ENCODE peak calls at places on chromosome 14, in seven cellular contexts. K is gastrocnemius medialis, A is A549, O is suprapubic skin, W is upper lobe of left lung, G is uterus, I is body of pancreas. J is an unnamed sample.

GRCh38 chr14:68147331-68147730 is 327.8 kb downstream of the RAD51B start:
- DNase-seq in K (no peak), A (no peak), O (no peak), W (no peak), G (no peak), I (no peak), J (no peak)

GRCh38 chr14:25837431-25837950 is 760.3 kb downstream of the NOVA1 start:
- DNase-seq in K (no peak), A (no peak), O (no peak), W (no peak), G (no peak), I (no peak), J (no peak)

GRCh38 chr14:72801381-72801812 is 92.5 kb downstream of the DPF3 start:
- DNase-seq in K (peak), A (peak), O (no peak), W (no peak), G (no peak), I (no peak), J (no peak)

GRCh38 chr14:64137657-64138290 is 156.4 kb downstream of the ESR2 start:
- DNase-seq in K (no peak), A (no peak), O (no peak), W (no peak), G (no peak), I (peak), J (no peak)

GRCh38 chr14:58981840-58982239 is 206.6 kb upstream of the DAAM1 start:
- DNase-seq in K (no peak), A (no peak), O (no peak), W (no peak), G (no peak), I (no peak), J (no peak)

GRCh38 chr14:54366726-54367707 is 29.8 kb upstream of the CDKN3 start:
- DNase-seq in K (no peak), A (peak), O (no peak), W (no peak), G (no peak), I (peak), J (no peak)

GRCh38 chr14:79543966-79544365 is 667.3 kb downstream of the DIO2 start:
- DNase-seq in K (no peak), A (peak), O (no peak), W (no peak), G (no peak), I (no peak), J (no peak)

GRCh38 chr14:33617154-33617553 is 333.7 kb downstream of the EGLN3 start:
- DNase-seq in K (no peak), A (no peak), O (no peak), W (no peak), G (no peak), I (no peak), J (no peak)

GRCh38 chr14:71142375-71143038 is 235.2 kb downstream of the PCNX1 start:
- DNase-seq in K (no peak), A (no peak), O (no peak), W (no peak), G (no peak), I (no peak), J (no peak)

GRCh38 chr14:106318700-106319099 is 792.3 kb downstream of the TMEM121 start:
- DNase-seq in K (no peak), A (no peak), O (no peak), W (peak), G (no peak), I (no peak), J (no peak)

GRCh38 chr14:42110167-42110566 is 503.5 kb downstream of the LRFN5 start:
- DNase-seq in K (no peak), A (peak), O (no peak), W (no peak), G (no peak), I (no peak), J (no peak)

DNA sequence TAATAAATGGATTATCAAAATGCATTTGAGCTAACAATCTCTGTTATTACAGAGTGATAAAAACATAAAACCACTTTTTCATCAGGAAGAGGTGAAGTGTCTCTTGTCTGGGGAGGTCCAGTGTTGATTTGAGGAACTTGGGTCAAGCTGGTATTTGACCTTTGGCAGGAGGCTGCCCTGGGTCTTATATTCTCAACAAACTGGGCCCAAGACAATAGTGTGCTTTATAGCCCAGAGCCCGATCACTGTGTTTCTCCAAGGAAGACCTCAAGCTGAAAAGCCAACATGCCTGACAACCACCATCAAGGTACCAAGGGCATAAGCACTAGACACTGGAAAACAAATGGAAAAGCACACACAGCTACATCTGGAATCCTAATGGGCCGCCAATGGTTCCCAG is 137.0 kb downstream of the SLC25A21 start:
- DNase-seq in K (no peak), A (no peak), O (no peak), W (no peak), G (no peak), I (no peak), J (no peak)
- H3K27ac ChIP-seq in K (no peak), A (no peak), O (no peak), W (no peak), G (peak), I (no peak), J (no peak)

GRCh38 chr14:102362545-102363181 is at the start of the genes CINP and TECPR2:
- DNase-seq in K (peak), A (peak), O (peak), W (peak), G (peak), I (peak), J (peak)
- TF ChIP-seq POLR2A in K (peak), A (peak), O (peak), W (no peak), G (peak), I (peak), J (no peak)

GRCh38 chr14:92093320-92093719 is 13.1 kb downstream of the ATXN3 start:
- DNase-seq in K (no peak), A (no peak), O (no peak), W (no peak), G (no peak), I (no peak), J (no peak)
- TF ChIP-seq CTCF in K (no peak), A (peak), O (no peak), W (no peak), G (no peak), I (no peak), J (no peak)

DNA sequence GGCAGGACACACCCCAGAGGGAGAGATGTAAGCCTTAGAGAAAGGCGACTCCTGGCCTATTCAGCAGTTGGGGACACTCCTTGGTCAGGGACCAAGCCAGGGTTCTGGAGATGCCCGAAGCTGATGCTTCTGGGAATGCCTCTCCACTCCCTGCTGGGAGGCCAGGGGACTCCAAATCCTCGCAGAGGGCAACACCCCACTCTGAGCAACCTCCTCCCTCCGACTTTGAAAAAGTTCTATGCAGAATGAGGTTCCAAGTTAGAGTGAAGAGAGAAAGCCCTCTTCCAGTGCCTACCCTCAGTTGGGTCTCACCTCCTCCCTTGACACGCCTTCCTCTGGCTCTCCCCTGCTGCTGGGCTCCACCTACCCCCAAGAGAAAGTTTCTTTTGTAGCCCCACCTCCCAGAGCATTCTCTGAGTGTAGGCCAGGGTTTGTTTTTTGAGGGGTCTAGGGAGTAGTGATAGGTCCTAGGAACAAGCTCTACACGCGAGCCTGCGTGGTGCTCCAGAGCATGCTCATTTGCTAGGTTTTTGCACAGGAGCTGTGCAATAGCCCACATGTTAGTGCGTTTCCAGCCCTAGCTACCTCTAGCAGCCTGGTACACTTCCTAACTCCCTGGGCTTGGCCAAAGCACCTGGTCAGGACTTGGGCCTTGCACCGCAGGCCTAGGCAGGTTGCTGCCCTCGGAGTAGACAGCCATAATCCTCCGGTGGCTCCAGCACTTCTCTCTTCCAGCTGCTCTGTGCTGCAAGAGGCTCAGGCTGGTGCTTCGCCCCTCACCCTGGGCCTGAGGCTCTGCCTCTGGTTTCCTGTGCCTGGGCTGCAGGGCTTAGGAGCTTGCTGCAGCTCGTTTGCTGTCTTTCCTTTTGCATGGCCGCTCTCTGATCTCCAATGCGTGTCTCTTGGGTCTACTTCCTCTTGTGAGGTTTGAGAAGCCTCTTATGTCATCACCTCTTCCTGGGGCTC is 590 bp upstream of the CEBPE start:
- DNase-seq in K (no peak), A (no peak), O (no peak), W (no peak), G (no peak), I (no peak), J (no peak)
- H3K27ac ChIP-seq in K (no peak), A (no peak), O (no peak), W (peak), G (no peak), I (no peak), J (no peak)

GRCh38 chr14:85618978-85619377 is 89.0 kb downstream of the FLRT2 start:
- DNase-seq in K (peak), A (no peak), O (no peak), W (no peak), G (no peak), I (no peak), J (no peak)

GRCh38 chr14:85619866-85620265 is 89.9 kb downstream of the FLRT2 start:
- DNase-seq in K (no peak), A (no peak), O (no peak), W (no peak), G (no peak), I (no peak), J (no peak)

GRCh38 chr14:85622106-85622505 is 92.2 kb downstream of the FLRT2 start:
- DNase-seq in K (no peak), A (no peak), O (no peak), W (no peak), G (no peak), I (no peak), J (no peak)

GRCh38 chr14:85622986-85623385 is 93.0 kb downstream of the FLRT2 start:
- DNase-seq in K (no peak), A (no peak), O (no peak), W (peak), G (no peak), I (no peak), J (no peak)

DNA sequence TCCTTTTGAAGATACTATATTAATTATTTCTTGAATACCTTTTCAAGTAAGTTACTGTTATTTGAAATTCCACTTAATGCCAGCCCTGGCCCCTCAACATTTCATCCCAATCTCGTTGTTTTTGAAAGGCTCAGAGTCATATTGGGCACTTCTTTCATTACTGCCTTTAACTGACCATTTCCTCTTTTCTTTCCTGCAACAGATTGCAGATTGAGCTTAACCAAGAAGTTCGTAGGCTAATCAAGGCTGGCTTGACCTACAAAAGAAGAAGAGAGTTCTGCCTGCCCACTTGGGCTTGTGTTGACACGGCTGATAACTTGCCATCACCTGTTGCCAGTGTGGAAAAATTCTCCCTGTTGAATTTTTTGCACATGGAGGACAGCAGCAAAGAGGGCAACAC is 91.0 kb downstream of the FLRT2 start:
- DNase-seq in K (no peak), A (no peak), O (no peak), W (no peak), G (no peak), I (no peak), J (no peak)
- TF ChIP-seq POLR2A in K (no peak), A (no peak), O (no peak), W (no peak), G (no peak), I (no peak), J (no peak)

DNA sequence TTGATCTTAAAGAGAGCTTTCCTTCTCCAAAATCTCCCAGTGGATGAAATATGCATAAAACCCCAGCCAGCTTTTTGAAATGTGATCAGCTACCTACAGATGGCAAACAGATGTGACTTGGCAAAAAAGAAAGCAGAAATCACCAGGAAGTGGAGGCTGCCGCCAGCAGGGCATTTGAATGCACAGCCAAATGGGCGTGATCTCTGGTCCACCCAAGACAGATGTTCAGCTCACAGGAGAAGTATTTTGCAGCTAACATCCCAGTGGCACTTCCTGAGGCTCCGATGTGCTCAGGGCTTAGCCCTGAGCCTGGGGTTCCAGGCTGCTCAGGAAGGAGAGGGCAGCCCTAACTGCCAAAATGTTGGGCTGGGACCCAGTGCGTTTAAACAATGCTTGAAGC is 78.2 kb downstream of the LGMN start:
- DNase-seq in K (no peak), A (no peak), O (no peak), W (no peak), G (no peak), I (no peak), J (no peak)
- TF ChIP-seq CTCF in K (no peak), A (no peak), O (no peak), W (peak), G (no peak), I (no peak), J (peak)

DNA sequence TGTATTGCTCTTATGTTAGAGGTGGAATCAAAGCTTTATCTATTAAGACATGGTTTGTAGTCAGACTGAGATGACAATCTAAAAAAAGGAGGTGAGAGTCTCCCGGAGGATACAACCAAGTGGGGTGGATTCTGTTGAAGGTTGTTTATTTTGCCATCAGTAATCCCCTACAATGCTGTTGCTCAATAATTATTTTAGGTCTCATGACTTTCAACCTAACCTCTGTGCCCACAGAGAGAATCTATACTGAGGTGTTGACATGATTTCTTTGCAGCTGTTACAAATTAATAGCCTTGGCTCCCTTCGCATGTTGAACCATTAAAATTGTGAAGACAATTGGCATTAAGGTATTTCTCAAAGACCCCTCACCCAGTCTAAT is 28.7 kb upstream of the FOS start:
- DNase-seq in K (no peak), A (no peak), O (no peak), W (no peak), G (no peak), I (no peak), J (no peak)
- H3K27ac ChIP-seq in K (peak), A (no peak), O (no peak), W (no peak), G (no peak), I (no peak), J (no peak)

J was measured in esophagus squamous epithelium.